ENCODE peak calls at places on chromosomes 13 and 19, in seven cellular contexts. E, A, Z, H, I, R and B are unnamed samples.

GRCh38 chr13:61253105-61253877 is 162.4 kb downstream of the PCDH20 start:
- DNase-seq in A (no peak), H (no peak), R (no peak), I (no peak), Z (no peak), E (peak; percentile 42), B (no peak)

GRCh38 chr13:51816604-51817254 is 12.8 kb upstream of the DHRS12 start:
- DNase-seq in I (no peak), H (peak; percentile 8), R (no peak), Z (no peak), A (no peak), E (no peak), B (no peak)

GRCh38 chr19:1213391-1214286 is 8.1 kb downstream of the STK11 start:
- DNase-seq in R (peak; percentile 32), Z (peak; percentile 87), E (no peak), H (no peak), A (no peak), I (peak; percentile 50), B (peak; percentile 54)

GRCh38 chr13:50801087-50801931 is 42.2 kb downstream of the DLEU7 start:
- DNase-seq in E (peak; percentile 93), I (peak; percentile 52), R (peak; percentile 63), Z (peak; percentile 45), A (no peak), H (peak; percentile 71), B (peak; percentile 11)

GRCh38 chr13:85108356-85108755 is 690.9 kb downstream of the SLITRK6 start:
- DNase-seq in R (no peak), E (no peak), I (no peak), A (no peak), H (no peak), Z (no peak), B (no peak)

GRCh38 chr13:48909088-48909389 is 66.7 kb upstream of the FNDC3A start:
- DNase-seq in E (no peak), Z (peak; percentile 45), R (no peak), I (no peak), A (no peak), H (no peak), B (no peak)

GRCh38 chr19:47730521-47730889 is 14.8 kb upstream of the NOP53 start:
- DNase-seq in I (no peak), E (no peak), R (no peak), A (no peak), Z (no peak), H (no peak), B (no peak)

GRCh38 chr19:46818812-46819211 is 30.4 kb upstream of the SLC1A5 start:
- DNase-seq in E (peak; percentile 78), R (no peak), I (no peak), Z (no peak), A (no peak), H (peak; percentile 19), B (no peak)

GRCh38 chr13:112679381-112679780 is 10.5 kb upstream of the ATP11A start:
- DNase-seq in A (no peak), H (no peak), E (no peak), Z (no peak), I (no peak), R (no peak), B (no peak)

GRCh38 chr13:95535243-95535642 is 17.3 kb upstream of the CLDN10 start:
- DNase-seq in H (peak; percentile 94), I (no peak), Z (no peak), E (no peak), A (no peak), R (no peak), B (no peak)

GRCh38 chr19:15995536-15995935 is 46.7 kb downstream of the OR10H4 start:
- DNase-seq in I (no peak), Z (no peak), R (no peak), E (no peak), H (no peak), A (no peak), B (no peak)

GRCh38 chr13:22024381-22024994 is 353.6 kb downstream of the FGF9 start:
- DNase-seq in R (no peak), I (no peak), Z (no peak), E (no peak), A (no peak), H (no peak), B (no peak)

GRCh38 chr19:29117926-29118325 is 95.0 kb downstream of the UQCRFS1 start:
- DNase-seq in H (no peak), R (no peak), Z (no peak), I (no peak), E (no peak), A (no peak), B (no peak)

GRCh38 chr13:49400755-49401659 is 42.9 kb downstream of the CAB39L start:
- DNase-seq in I (no peak), E (peak; percentile 83), Z (no peak), H (peak; percentile 31), A (no peak), R (no peak), B (no peak)

GRCh38 chr13:50230365-50230978 is 215.2 kb downstream of the KCNRG start:
- DNase-seq in A (no peak), E (peak; percentile 73), H (no peak), Z (no peak), R (no peak), I (no peak), B (no peak)

GRCh38 chr19:40806385-40807146 is 7.6 kb downstream of the EGLN2 start:
- DNase-seq in Z (peak; percentile 89), A (peak; percentile 71), E (peak; percentile 89), I (peak; percentile 85), H (no peak), R (peak; percentile 81), B (peak; percentile 80)

GRCh38 chr19:461664-462551 is 1.1 kb upstream of the SHC2 start:
- DNase-seq in Z (no peak), I (no peak), A (no peak), H (peak; percentile 31), R (no peak), E (no peak), B (no peak)

GRCh38 chr13:26529441-26529840 is 28.0 kb upstream of the WASF3 start:
- DNase-seq in H (peak; percentile 60), I (no peak), A (no peak), Z (no peak), E (peak; percentile 74), R (peak; percentile 14), B (no peak)

GRCh38 chr19:38543807-38544568 is 73.8 kb downstream of the MAP4K1 start:
- DNase-seq in E (peak; percentile 73), I (no peak), A (peak; percentile 27), R (peak; percentile 16), Z (peak; percentile 67), H (peak; percentile 80), B (no peak)

GRCh38 chr13:73000027-73000674 is 58.7 kb upstream of the KLF5 start:
- DNase-seq in A (no peak), Z (no peak), I (no peak), E (no peak), R (no peak), H (peak; percentile 19), B (no peak)

GRCh38 chr13:113856716-113857065 is 7.2 kb downstream of the GAS6 start:
- DNase-seq in H (peak; percentile 31), I (no peak), E (no peak), R (no peak), Z (no peak), A (no peak), B (no peak)

GRCh38 chr19:46489445-46490272 is 6.0 kb downstream of the PNMA8B start:
- DNase-seq in R (no peak), E (no peak), Z (peak; percentile 63), A (peak; percentile 57), H (no peak), I (no peak), B (no peak)

GRCh38 chr13:27053902-27054595 is 117.6 kb downstream of the USP12 start:
- DNase-seq in I (no peak), A (no peak), R (no peak), H (peak; percentile 91), Z (no peak), E (no peak), B (no peak)

GRCh38 chr19:41844601-41845000 is at the start of gene LYPD4:
- DNase-seq in H (no peak), R (no peak), I (no peak), A (no peak), E (peak; percentile 56), Z (no peak), B (no peak)

GRCh38 chr19:31054430-31054829 is 294.8 kb downstream of the TSHZ3 start:
- DNase-seq in R (peak; percentile 13), I (no peak), E (peak; percentile 85), H (no peak), Z (peak; percentile 38), A (no peak), B (peak; percentile 1)

GRCh38 chr19:1263198-1263597 is 5.9 kb upstream of the CIRBP start:
- DNase-seq in H (no peak), Z (no peak), E (no peak), R (no peak), A (no peak), I (no peak), B (no peak)

DNA sequence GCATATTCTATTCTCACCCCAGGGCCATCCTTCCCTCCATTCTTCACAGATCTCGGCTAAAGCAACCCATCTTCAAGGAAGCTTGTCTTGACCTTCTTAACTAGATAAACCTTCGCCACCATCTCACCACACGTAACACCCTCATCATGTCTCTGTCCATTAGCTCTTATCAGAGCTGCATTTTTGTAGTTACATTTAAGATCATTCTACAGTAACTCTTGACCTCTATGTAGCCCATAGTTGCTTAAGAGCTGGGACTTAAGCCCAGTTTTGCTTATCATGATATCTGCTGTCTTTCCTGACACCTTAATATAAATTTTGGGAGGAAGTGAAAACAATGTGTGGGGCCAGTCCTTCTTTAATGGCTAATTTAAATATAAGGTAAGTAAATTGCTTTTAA is 345.1 kb downstream of the MTUS2 start:
- DNase-seq in R (no peak), E (no peak), Z (no peak), H (no peak), A (no peak), I (no peak), B (no peak)
- H3K9me3 ChIP-seq in R (no peaks in the 10 kb centered on the region), E (no peaks in the 10 kb centered on the region), Z (no peaks in the 10 kb centered on the region), H (peaks cover 3% of the 10 kb centered on the region), A (no peaks in the 10 kb centered on the region), I (no peaks in the 10 kb centered on the region), B (no peaks in the 10 kb centered on the region)

GRCh38 chr19:19138110-19138981 is at the start of gene TMEM161A:
- DNase-seq in A (peak; percentile 89), E (peak; percentile 99), I (peak; percentile 93), H (peak; percentile 98), Z (peak; percentile 99), R (peak; percentile 97), B (peak; percentile 93)
- H3K27ac ChIP-seq in A (no peak within 1 kb of the TSS), E (peak within 1 kb of the TSS; percentile 21), I (peak within 1 kb of the TSS; percentile 83), H (no peak within 1 kb of the TSS), Z (peak within 1 kb of the TSS; percentile 67), R (peak within 1 kb of the TSS; percentile 77), B (peak within 1 kb of the TSS; percentile 72)

GRCh38 chr13:28100149-28101121 is at the start of gene FLT3:
- DNase-seq in A (no peak), H (peak; percentile 32), R (no peak), E (no peak), I (peak; percentile 17), Z (no peak), B (no peak)
- H3K4me3 ChIP-seq in A (peak within 1 kb of the TSS; percentile 69), H (no peak within 1 kb of the TSS), R (peak within 1 kb of the TSS; percentile 39), E (peak within 1 kb of the TSS; percentile 36), I (no peak within 1 kb of the TSS), Z (peak within 1 kb of the TSS; percentile 44), B (peak within 1 kb of the TSS; percentile 52)

DNA sequence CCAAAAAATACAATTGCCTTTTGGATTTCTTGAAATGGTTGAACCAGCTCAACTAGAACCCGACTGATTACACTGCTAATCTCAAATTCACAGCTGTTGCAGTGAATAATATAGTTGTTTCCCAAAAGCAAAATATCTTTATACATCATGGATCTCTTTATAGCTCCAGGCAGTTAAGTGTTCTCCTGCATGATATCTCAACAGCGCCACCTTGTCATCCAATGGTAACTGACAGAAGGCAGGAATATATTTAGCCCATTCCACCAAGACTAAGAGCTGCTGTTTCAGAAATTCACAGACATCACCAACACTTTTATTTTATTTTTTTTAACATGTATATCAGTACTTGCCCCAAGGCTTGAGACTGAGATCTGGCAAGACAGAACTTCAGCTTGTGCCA is 1141.0 kb upstream of the PRR20A start:
- DNase-seq in E (no peak), Z (no peak), I (no peak), R (no peak), H (no peak), A (no peak), B (no peak)
- H3K9me3 ChIP-seq in E (peaks cover 25% of the 10 kb centered on the region), Z (peaks cover 12% of the 10 kb centered on the region), I (no peaks in the 10 kb centered on the region), R (no peaks in the 10 kb centered on the region), H (no peaks in the 10 kb centered on the region), A (no peaks in the 10 kb centered on the region), B (no peaks in the 10 kb centered on the region)